ENCODE peak calls at places on chromosomes 7 and 10, in eight cellular contexts. C, D, J, L, T, Z, Y and K are unnamed samples.

GRCh38 chr10:67221939-67222494 is 296.2 kb downstream of the LRRTM3 start:
- DNase-seq in C (no peak), D (no peak), J (no peak), L (no peak), T (no peak), Z (no peak), Y (no peak), K (no peak)

GRCh38 chr7:24381919-24382505 is 98.0 kb downstream of the NPY start:
- DNase-seq in C (no peak), D (no peak), J (no peak), L (no peak), T (no peak), Z (no peak), Y (no peak), K (no peak)

GRCh38 chr10:10824611-10825148 is 193.0 kb upstream of the CELF2 start:
- DNase-seq in C (peak), D (peak), J (no peak), L (no peak), T (peak), Z (no peak), Y (no peak), K (peak)

GRCh38 chr10:93566435-93567276 is at the start of gene FFAR4:
- DNase-seq in C (no peak), D (peak), J (peak), L (peak), T (peak), Z (peak), Y (no peak), K (no peak)

GRCh38 chr10:58173391-58173790 is 94.3 kb downstream of the IPMK start:
- DNase-seq in C (no peak), D (no peak), J (no peak), L (no peak), T (no peak), Z (no peak), Y (no peak), K (no peak)

GRCh38 chr10:11009471-11010308 is 8.0 kb upstream of the CELF2 start:
- DNase-seq in C (no peak), D (no peak), J (no peak), L (no peak), T (no peak), Z (no peak), Y (no peak), K (no peak)

GRCh38 chr7:128168667-128169210 is 72.3 kb upstream of the LEP start:
- DNase-seq in C (no peak), D (peak), J (no peak), L (peak), T (no peak), Z (no peak), Y (peak), K (peak)

GRCh38 chr10:132065491-132066105 is at the start of gene JAKMIP3:
- DNase-seq in C (peak), D (peak), J (peak), L (peak), T (peak), Z (peak), Y (no peak), K (peak)

GRCh38 chr7:33933611-33934281 is 28.4 kb downstream of the BMPER start:
- DNase-seq in C (peak), D (no peak), J (no peak), L (peak), T (no peak), Z (no peak), Y (no peak), K (no peak)

GRCh38 chr10:77051837-77052236 is 585.8 kb downstream of the KCNMA1 start:
- DNase-seq in C (no peak), D (no peak), J (no peak), L (no peak), T (no peak), Z (no peak), Y (no peak), K (no peak)

GRCh38 chr10:77052592-77052991 is 585.0 kb downstream of the KCNMA1 start:
- DNase-seq in C (no peak), D (no peak), J (no peak), L (no peak), T (no peak), Z (no peak), Y (no peak), K (no peak)

GRCh38 chr10:77049896-77050295 is 587.7 kb downstream of the KCNMA1 start:
- DNase-seq in C (peak), D (no peak), J (no peak), L (no peak), T (no peak), Z (no peak), Y (no peak), K (no peak)

GRCh38 chr10:77045046-77045445 is 592.6 kb downstream of the KCNMA1 start:
- DNase-seq in C (no peak), D (no peak), J (no peak), L (no peak), T (no peak), Z (no peak), Y (no peak), K (no peak)

DNA sequence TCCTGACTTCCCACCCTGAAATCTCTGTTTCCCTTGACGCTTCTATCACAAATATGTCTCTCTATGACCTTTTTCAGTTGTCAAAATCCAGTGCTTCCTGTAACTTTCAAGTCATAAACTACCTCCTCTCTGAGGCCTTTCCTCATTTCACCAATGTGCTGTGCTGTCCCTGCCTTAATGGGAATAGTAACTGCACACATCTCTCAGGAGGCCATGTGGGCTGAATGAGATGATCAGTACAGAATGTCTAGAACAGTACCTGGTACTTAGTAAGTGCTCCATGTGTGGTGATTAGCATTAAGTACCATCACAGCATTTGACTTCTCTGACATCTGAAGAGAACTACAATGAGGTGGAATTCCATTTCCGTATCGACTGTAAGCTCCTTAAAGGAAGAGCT is 588.5 kb downstream of the KCNMA1 start:
- DNase-seq in C (no peak), D (no peak), J (no peak), L (no peak), T (no peak), Z (no peak), Y (no peak), K (no peak)
- H3K27ac ChIP-seq in C (no peak), D (no peak), J (no peak), L (no peak), T (no peak), Z (no peak), Y (no peak), K (no peak)

GRCh38 chr7:137297551-137298463 is 45.7 kb downstream of the PTN start:
- DNase-seq in C (no peak), D (no peak), J (no peak), L (no peak), T (no peak), Z (no peak), Y (no peak), K (no peak)

GRCh38 chr7:137296551-137296950 is 47.0 kb downstream of the PTN start:
- DNase-seq in C (no peak), D (no peak), J (no peak), L (no peak), T (no peak), Z (no peak), Y (no peak), K (no peak)

GRCh38 chr7:137298464-137298794 is 45.1 kb downstream of the PTN start:
- DNase-seq in C (no peak), D (no peak), J (no peak), L (no peak), T (no peak), Z (no peak), Y (no peak), K (no peak)

GRCh38 chr7:137295925-137296324 is 47.6 kb downstream of the PTN start:
- DNase-seq in C (no peak), D (no peak), J (no peak), L (no peak), T (no peak), Z (no peak), Y (no peak), K (no peak)
- TF ChIP-seq POLR2A in C (no peak), D (no peak), J (no peak), L (no peak), T (no peak), Z (no peak), Y (no peak), K (no peak)

GRCh38 chr10:60594476-60595051 is 183.7 kb upstream of the CDK1 start:
- DNase-seq in C (peak), D (no peak), J (no peak), L (no peak), T (no peak), Z (no peak), Y (no peak), K (no peak)
- TF ChIP-seq CTCF in C (no peak), D (no peak), J (no peak), L (no peak), T (no peak), Z (no peak), Y (no peak), K (no peak)

GRCh38 chr10:92470026-92470425 is 103.9 kb downstream of the IDE start:
- DNase-seq in C (no peak), D (no peak), J (no peak), L (no peak), T (no peak), Z (no peak), Y (no peak), K (no peak)
- H3K27ac ChIP-seq in C (no peak), D (no peak), J (no peak), L (no peak), T (no peak), Z (no peak), Y (no peak), K (no peak)

GRCh38 chr10:13586676-13587355 is at the start of gene PRPF18:
- DNase-seq in C (peak), D (peak), J (peak), L (peak), T (peak), Z (peak), Y (peak), K (peak)
- TF ChIP-seq POLR2A in C (peak), D (peak), J (peak), L (no peak), T (no peak), Z (peak), Y (peak), K (no peak)

DNA sequence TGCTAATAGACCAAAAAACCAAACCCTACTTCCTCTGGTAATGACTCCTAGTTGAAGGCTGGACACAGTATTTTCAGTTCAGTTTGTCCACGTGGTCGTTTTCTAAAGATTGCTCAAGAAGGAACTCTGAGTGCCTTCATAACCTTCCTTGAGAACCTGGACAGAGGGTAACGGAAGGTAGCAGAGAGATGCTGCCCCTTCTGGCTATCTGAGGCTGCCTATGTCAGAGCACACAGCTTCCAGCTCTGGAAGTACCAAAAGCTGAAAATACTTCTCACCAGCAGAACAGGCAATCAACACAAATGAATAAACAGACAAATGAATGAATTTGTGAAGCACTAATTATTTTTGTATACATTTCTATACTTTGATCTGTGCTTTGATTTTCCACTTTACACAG is 85.2 kb downstream of the AMPH start:
- DNase-seq in C (no peak), D (no peak), J (no peak), L (no peak), T (no peak), Z (no peak), Y (no peak), K (no peak)
- TF ChIP-seq CTCF in C (no peak), D (no peak), J (no peak), L (no peak), T (no peak), Z (no peak), Y (peak), K (no peak)

DNA sequence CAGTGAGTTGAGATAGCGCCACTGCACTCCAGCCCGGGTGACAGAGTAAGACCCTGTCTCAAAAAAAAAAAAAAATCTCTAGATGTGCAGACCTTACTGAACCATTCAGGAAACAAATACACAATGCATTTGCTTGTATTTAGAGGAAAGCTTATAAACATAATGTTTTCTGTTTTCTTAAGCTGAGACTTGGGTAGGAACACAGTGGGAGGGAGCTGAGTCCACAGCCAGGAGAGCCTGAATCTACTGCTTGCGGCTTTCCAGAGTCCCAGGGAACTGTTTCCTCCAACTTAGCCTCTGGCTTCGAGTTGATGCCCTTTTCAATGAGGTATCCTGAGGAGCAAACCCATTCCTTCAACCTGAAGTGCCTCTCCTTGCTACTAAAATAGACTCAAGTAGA is 83.0 kb upstream of the PITRM1 start:
- DNase-seq in C (no peak), D (peak), J (no peak), L (no peak), T (no peak), Z (no peak), Y (no peak), K (no peak)
- H3K27ac ChIP-seq in C (no peak), D (no peak), J (no peak), L (no peak), T (no peak), Z (no peak), Y (no peak), K (no peak)

GRCh38 chr10:88853155-88853554 is 1.5 kb upstream of the ANKRD22 start:
- DNase-seq in C (no peak), D (no peak), J (no peak), L (no peak), T (no peak), Z (no peak), Y (no peak), K (no peak)
- TF ChIP-seq POLR2A in C (no peak), D (no peak), J (no peak), L (no peak), T (no peak), Z (no peak), Y (no peak), K (no peak)